ENCODE peak calls at places on chromosome 15, in four cellular contexts. One of them, this sample, is unnamed.

GRCh38 chr15:27059610-27060202 is 88.7 kb downstream of the GABRG3 start:
- DNase-seq in PC-9: peak; percentile 20
- DNase-seq in activated CD4-positive, alpha-beta T cell treated with anti-CD3 and anti-CD28 coated beads, Interleukin-2, amount 10 ng/mL, durations not matched to agents 7 days and 5 days: peak; percentile 28
- DNase-seq in activated CD8-positive, alpha-beta memory T cell treated with anti-CD3 and anti-CD28 coated beads, Interleukin-2, amount 10 ng/mL, durations not matched to agents 7 days and 5 days: no peak
- DNase-seq in this sample: peak; percentile 79

GRCh38 chr15:77296773-77297337 is 123.0 kb downstream of the PEAK1 start:
- DNase-seq in activated CD8-positive, alpha-beta memory T cell treated with anti-CD3 and anti-CD28 coated beads, Interleukin-2, amount 10 ng/mL, durations not matched to agents 7 days and 5 days: no peak
- DNase-seq in activated CD4-positive, alpha-beta T cell treated with anti-CD3 and anti-CD28 coated beads, Interleukin-2, amount 10 ng/mL, durations not matched to agents 7 days and 5 days: no peak
- DNase-seq in PC-9: no peak
- DNase-seq in this sample: no peak

GRCh38 chr15:25777047-25777446 is 86.1 kb downstream of the ATP10A start:
- DNase-seq in activated CD4-positive, alpha-beta T cell treated with anti-CD3 and anti-CD28 coated beads, Interleukin-2, amount 10 ng/mL, durations not matched to agents 7 days and 5 days: no peak
- DNase-seq in PC-9: no peak
- DNase-seq in activated CD8-positive, alpha-beta memory T cell treated with anti-CD3 and anti-CD28 coated beads, Interleukin-2, amount 10 ng/mL, durations not matched to agents 7 days and 5 days: no peak
- DNase-seq in this sample: peak; percentile 24

GRCh38 chr15:76829939-76830338 is 75.2 kb downstream of the SCAPER start:
- DNase-seq in activated CD8-positive, alpha-beta memory T cell treated with anti-CD3 and anti-CD28 coated beads, Interleukin-2, amount 10 ng/mL, durations not matched to agents 7 days and 5 days: no peak
- DNase-seq in activated CD4-positive, alpha-beta T cell treated with anti-CD3 and anti-CD28 coated beads, Interleukin-2, amount 10 ng/mL, durations not matched to agents 7 days and 5 days: no peak
- DNase-seq in PC-9: no peak
- DNase-seq in this sample: no peak

GRCh38 chr15:93241696-93242585 is 152.9 kb upstream of the RGMA start:
- DNase-seq in activated CD4-positive, alpha-beta T cell treated with anti-CD3 and anti-CD28 coated beads, Interleukin-2, amount 10 ng/mL, durations not matched to agents 7 days and 5 days: no peak
- DNase-seq in activated CD8-positive, alpha-beta memory T cell treated with anti-CD3 and anti-CD28 coated beads, Interleukin-2, amount 10 ng/mL, durations not matched to agents 7 days and 5 days: no peak
- DNase-seq in PC-9: no peak
- DNase-seq in this sample: peak; percentile 90

GRCh38 chr15:78944202-78944625 is 632 bp downstream of the CTSH start:
- DNase-seq in PC-9: no peak
- DNase-seq in activated CD8-positive, alpha-beta memory T cell treated with anti-CD3 and anti-CD28 coated beads, Interleukin-2, amount 10 ng/mL, durations not matched to agents 7 days and 5 days: no peak
- DNase-seq in activated CD4-positive, alpha-beta T cell treated with anti-CD3 and anti-CD28 coated beads, Interleukin-2, amount 10 ng/mL, durations not matched to agents 7 days and 5 days: no peak
- DNase-seq in this sample: no peak

GRCh38 chr15:73945109-73945508 is 18.8 kb downstream of the LOXL1 start:
- DNase-seq in activated CD8-positive, alpha-beta memory T cell treated with anti-CD3 and anti-CD28 coated beads, Interleukin-2, amount 10 ng/mL, durations not matched to agents 7 days and 5 days: no peak
- DNase-seq in activated CD4-positive, alpha-beta T cell treated with anti-CD3 and anti-CD28 coated beads, Interleukin-2, amount 10 ng/mL, durations not matched to agents 7 days and 5 days: no peak
- DNase-seq in PC-9: no peak
- DNase-seq in this sample: no peak

GRCh38 chr15:56653787-56654186 is 79.5 kb downstream of the ZNF280D start:
- DNase-seq in activated CD4-positive, alpha-beta T cell treated with anti-CD3 and anti-CD28 coated beads, Interleukin-2, amount 10 ng/mL, durations not matched to agents 7 days and 5 days: no peak
- DNase-seq in activated CD8-positive, alpha-beta memory T cell treated with anti-CD3 and anti-CD28 coated beads, Interleukin-2, amount 10 ng/mL, durations not matched to agents 7 days and 5 days: no peak
- DNase-seq in PC-9: no peak
- DNase-seq in this sample: no peak

GRCh38 chr15:65558336-65558735 is 28.1 kb downstream of the HACD3 start:
- DNase-seq in activated CD4-positive, alpha-beta T cell treated with anti-CD3 and anti-CD28 coated beads, Interleukin-2, amount 10 ng/mL, durations not matched to agents 7 days and 5 days: no peak
- DNase-seq in activated CD8-positive, alpha-beta memory T cell treated with anti-CD3 and anti-CD28 coated beads, Interleukin-2, amount 10 ng/mL, durations not matched to agents 7 days and 5 days: no peak
- DNase-seq in PC-9: no peak
- DNase-seq in this sample: no peak

GRCh38 chr15:91593653-91594052 is 259.9 kb upstream of the SLCO3A1 start:
- DNase-seq in activated CD4-positive, alpha-beta T cell treated with anti-CD3 and anti-CD28 coated beads, Interleukin-2, amount 10 ng/mL, durations not matched to agents 7 days and 5 days: no peak
- DNase-seq in activated CD8-positive, alpha-beta memory T cell treated with anti-CD3 and anti-CD28 coated beads, Interleukin-2, amount 10 ng/mL, durations not matched to agents 7 days and 5 days: no peak
- DNase-seq in PC-9: no peak
- DNase-seq in this sample: no peak

GRCh38 chr15:60941448-60941847 is 287.7 kb downstream of the RORA start:
- DNase-seq in PC-9: peak; percentile 34
- DNase-seq in activated CD4-positive, alpha-beta T cell treated with anti-CD3 and anti-CD28 coated beads, Interleukin-2, amount 10 ng/mL, durations not matched to agents 7 days and 5 days: no peak
- DNase-seq in activated CD8-positive, alpha-beta memory T cell treated with anti-CD3 and anti-CD28 coated beads, Interleukin-2, amount 10 ng/mL, durations not matched to agents 7 days and 5 days: no peak
- DNase-seq in this sample: no peak

GRCh38 chr15:89998923-89999675 is 2.0 kb upstream of the ZNF710 start:
- DNase-seq in PC-9: no peak
- DNase-seq in activated CD8-positive, alpha-beta memory T cell treated with anti-CD3 and anti-CD28 coated beads, Interleukin-2, amount 10 ng/mL, durations not matched to agents 7 days and 5 days: peak; percentile 51
- DNase-seq in activated CD4-positive, alpha-beta T cell treated with anti-CD3 and anti-CD28 coated beads, Interleukin-2, amount 10 ng/mL, durations not matched to agents 7 days and 5 days: peak; percentile 24
- DNase-seq in this sample: no peak

GRCh38 chr15:63172376-63173115 is 15.3 kb upstream of the RPS27L start:
- DNase-seq in activated CD8-positive, alpha-beta memory T cell treated with anti-CD3 and anti-CD28 coated beads, Interleukin-2, amount 10 ng/mL, durations not matched to agents 7 days and 5 days: no peak
- DNase-seq in activated CD4-positive, alpha-beta T cell treated with anti-CD3 and anti-CD28 coated beads, Interleukin-2, amount 10 ng/mL, durations not matched to agents 7 days and 5 days: no peak
- DNase-seq in PC-9: no peak
- DNase-seq in this sample: no peak

GRCh38 chr15:61681676-61682075 is 378.6 kb downstream of the VPS13C start:
- DNase-seq in activated CD8-positive, alpha-beta memory T cell treated with anti-CD3 and anti-CD28 coated beads, Interleukin-2, amount 10 ng/mL, durations not matched to agents 7 days and 5 days: no peak
- DNase-seq in activated CD4-positive, alpha-beta T cell treated with anti-CD3 and anti-CD28 coated beads, Interleukin-2, amount 10 ng/mL, durations not matched to agents 7 days and 5 days: no peak
- DNase-seq in PC-9: no peak
- DNase-seq in this sample: no peak

GRCh38 chr15:65189102-65189740 is 4.1 kb upstream of the CLPX start:
- DNase-seq in PC-9: peak; percentile 40
- DNase-seq in activated CD4-positive, alpha-beta T cell treated with anti-CD3 and anti-CD28 coated beads, Interleukin-2, amount 10 ng/mL, durations not matched to agents 7 days and 5 days: no peak
- DNase-seq in activated CD8-positive, alpha-beta memory T cell treated with anti-CD3 and anti-CD28 coated beads, Interleukin-2, amount 10 ng/mL, durations not matched to agents 7 days and 5 days: peak; percentile 47
- DNase-seq in this sample: peak; percentile 59

GRCh38 chr15:41946970-41947369 is 25.4 kb downstream of the EHD4 start:
- DNase-seq in PC-9: no peak
- DNase-seq in activated CD8-positive, alpha-beta memory T cell treated with anti-CD3 and anti-CD28 coated beads, Interleukin-2, amount 10 ng/mL, durations not matched to agents 7 days and 5 days: no peak
- DNase-seq in activated CD4-positive, alpha-beta T cell treated with anti-CD3 and anti-CD28 coated beads, Interleukin-2, amount 10 ng/mL, durations not matched to agents 7 days and 5 days: no peak
- DNase-seq in this sample: no peak

GRCh38 chr15:99076555-99077308 is 28.1 kb upstream of the SYNM start:
- DNase-seq in PC-9: peak; percentile 51
- DNase-seq in activated CD4-positive, alpha-beta T cell treated with anti-CD3 and anti-CD28 coated beads, Interleukin-2, amount 10 ng/mL, durations not matched to agents 7 days and 5 days: peak; percentile 61
- DNase-seq in activated CD8-positive, alpha-beta memory T cell treated with anti-CD3 and anti-CD28 coated beads, Interleukin-2, amount 10 ng/mL, durations not matched to agents 7 days and 5 days: peak; percentile 54
- DNase-seq in this sample: peak; percentile 70